ENCODE peak calls at places on chromosomes 6 and 20, in six cellular contexts. W, F, D, S, X and N are unnamed samples.

GRCh38 chr6:129331450-129332138 is 378.4 kb downstream of the ARHGAP18 start:
- DNase-seq in W (peak), D (no peak), S (no peak), X (no peak), F (peak), N (no peak)

GRCh38 chr20:17652411-17652810 is 29.6 kb downstream of the RRBP1 start:
- DNase-seq in W (no peak), D (no peak), S (no peak), F (no peak), X (no peak), N (no peak)

GRCh38 chr6:106870069-106870468 is 104.5 kb downstream of the CD24 start:
- DNase-seq in W (peak), D (no peak), X (no peak), F (peak), S (no peak), N (no peak)

GRCh38 chr20:42598586-42598985 is 591.1 kb downstream of the PTPRT start:
- DNase-seq in F (no peak), W (no peak), D (no peak), X (no peak), S (no peak), N (no peak)

GRCh38 chr20:11924923-11925322 is 7.2 kb downstream of the BTBD3 start:
- DNase-seq in D (no peak), F (no peak), S (no peak), X (no peak), W (no peak), N (no peak)

GRCh38 chr20:1469925-1470571 is 3.4 kb upstream of the NSFL1C start:
- DNase-seq in W (peak), S (no peak), X (peak), D (peak), F (peak), N (peak)

GRCh38 chr6:162364488-162364887 is 363.1 kb downstream of the PRKN start:
- DNase-seq in W (no peak), D (no peak), F (no peak), X (no peak), S (no peak), N (no peak)

GRCh38 chr6:36235309-36235708 is 34.6 kb upstream of the PNPLA1 start:
- DNase-seq in X (no peak), W (no peak), D (no peak), F (no peak), S (no peak), N (no peak)

GRCh38 chr6:164159061-164159460 is 744.5 kb downstream of the QKI start:
- DNase-seq in S (no peak), F (no peak), X (no peak), W (no peak), D (no peak), N (no peak)

GRCh38 chr6:95660544-95660943 is 83.2 kb downstream of the MANEA start:
- DNase-seq in S (no peak), X (no peak), F (no peak), D (peak), W (no peak), N (peak)

GRCh38 chr6:13724174-13724573 is 12.5 kb upstream of the RANBP9 start:
- DNase-seq in S (no peak), D (peak), F (peak), X (no peak), W (peak), N (peak)

GRCh38 chr6:112827793-112828192 is 480.7 kb downstream of the RFPL4B start:
- DNase-seq in F (peak), S (no peak), W (no peak), D (peak), X (no peak), N (no peak)

GRCh38 chr6:106586815-106587214 is 42.5 kb downstream of the RTN4IP1 start:
- DNase-seq in W (no peak), F (no peak), S (no peak), D (no peak), X (no peak), N (no peak)

GRCh38 chr6:146363838-146364607 is 179.6 kb upstream of the RAB32 start:
- DNase-seq in X (no peak), S (no peak), D (no peak), F (no peak), W (no peak), N (no peak)

GRCh38 chr20:45368221-45368980 is 5.4 kb downstream of the SYS1 start:
- DNase-seq in F (no peak), S (peak), X (peak), W (no peak), D (peak), N (peak)

GRCh38 chr6:51203504-51203903 is 384.8 kb downstream of the TFAP2B start:
- DNase-seq in S (no peak), F (no peak), D (no peak), W (no peak), X (no peak), N (no peak)

GRCh38 chr6:99333068-99333467 is 16.4 kb downstream of the FAXC start:
- DNase-seq in F (no peak), W (no peak), D (no peak), X (no peak), S (no peak), N (no peak)

GRCh38 chr6:101083533-101084172 is 202.5 kb upstream of the ASCC3 start:
- DNase-seq in S (no peak), D (no peak), W (peak), F (peak), X (no peak), N (no peak)

GRCh38 chr6:6494677-6495076 is 93.8 kb upstream of the LY86 start:
- DNase-seq in S (no peak), F (peak), W (peak), D (peak), X (peak), N (no peak)

GRCh38 chr6:7169296-7169721 is 61.5 kb downstream of the RREB1 start:
- DNase-seq in W (no peak), D (no peak), F (no peak), S (no peak), X (no peak), N (no peak)

GRCh38 chr20:54340667-54341081 is 132.8 kb downstream of the PFDN4 start:
- DNase-seq in X (no peak), S (no peak), W (no peak), D (no peak), F (peak), N (no peak)

GRCh38 chr6:169904051-169904922 is 152.9 kb downstream of the ERMARD start:
- DNase-seq in F (no peak), W (no peak), D (no peak), S (no peak), X (no peak), N (no peak)

GRCh38 chr20:5156670-5157448 is 30.1 kb downstream of the CDS2 start:
- DNase-seq in F (peak), X (no peak), W (peak), S (no peak), D (peak), N (no peak)

GRCh38 chr6:4145083-4145482 is 9.7 kb upstream of the ECI2 start:
- DNase-seq in X (no peak), D (no peak), S (no peak), F (no peak), W (no peak), N (no peak)

GRCh38 chr6:11490996-11491395 is 46.6 kb upstream of the TMEM170B start:
- DNase-seq in X (no peak), D (no peak), F (no peak), S (no peak), W (no peak), N (no peak)

GRCh38 chr20:44901972-44902371 is 7.9 kb upstream of the PABPC1L start:
- DNase-seq in D (no peak), F (peak), S (no peak), W (no peak), X (no peak), N (no peak)

GRCh38 chr20:57999465-58000111 is 228.9 kb downstream of the ANKRD60 start:
- DNase-seq in S (no peak), D (peak), F (no peak), X (no peak), W (no peak), N (no peak)

GRCh38 chr6:3581469-3581868 is 124.6 kb upstream of the SLC22A23 start:
- DNase-seq in X (no peak), S (no peak), D (no peak), W (no peak), F (no peak), N (no peak)

GRCh38 chr20:58650181-58650775 is 805 bp upstream of the STX16 start:
- DNase-seq in D (no peak), F (no peak), X (no peak), W (no peak), S (peak), N (no peak)

GRCh38 chr6:147506704-147507114 is 1.8 kb upstream of the SAMD5 start:
- DNase-seq in X (peak), S (no peak), W (peak), D (peak), F (peak), N (no peak)

GRCh38 chr6:111817451-111818146 is 55.7 kb downstream of the FYN start:
- DNase-seq in S (no peak), X (no peak), W (no peak), D (no peak), F (no peak), N (no peak)

GRCh38 chr20:36491901-36492617 is 49.3 kb upstream of the MYL9 start:
- DNase-seq in X (peak), S (peak), W (no peak), F (peak), D (peak), N (peak)

GRCh38 chr20:36644032-36644712 is 1.8 kb downstream of the SLA2 start:
- DNase-seq in D (no peak), S (peak), X (peak), W (no peak), F (no peak), N (no peak)